ENCODE peak calls at places on chromosome 18, in four cellular contexts. E, R, A and G are unnamed samples. For H3K4me1 and H3K9me3, the result is how much of the 10 kb centered on the place peaks cover.

GRCh38 chr18:3397031-3397750 is 52.8 kb upstream of the TGIF1 start:
- DNase-seq in E (no peak), R (no peak), A (no peak), G (no peak)

GRCh38 chr18:36769611-36770314 is 59.0 kb downstream of the TPGS2 start:
- DNase-seq in E (peak), R (no peak), A (peak), G (no peak)

GRCh38 chr18:77108821-77109692 is 23.5 kb downstream of the MBP start:
- DNase-seq in E (no peak), R (no peak), A (no peak), G (no peak)

GRCh38 chr18:8929381-8929780 is 173.1 kb upstream of the NDUFV2 start:
- DNase-seq in E (no peak), R (no peak), A (no peak), G (no peak)

GRCh38 chr18:35478520-35479435 is 19.0 kb downstream of the INO80C start:
- DNase-seq in E (no peak), R (no peak), A (no peak), G (no peak)

GRCh38 chr18:50161806-50162205 is 33.1 kb downstream of the MYO5B start:
- DNase-seq in E (no peak), R (no peak), A (no peak), G (no peak)

GRCh38 chr18:7084080-7084765 is 33.4 kb downstream of the LAMA1 start:
- DNase-seq in E (no peak), R (no peak), A (no peak), G (no peak)

GRCh38 chr18:499351-500229 is 911 bp downstream of the COLEC12 start:
- DNase-seq in E (no peak), R (no peak), A (peak), G (no peak)

GRCh38 chr18:72542993-72543361 is 1.2 kb downstream of the CBLN2 start:
- DNase-seq in E (no peak), R (no peak), A (peak), G (no peak)

GRCh38 chr18:31247574-31248199 is 70.3 kb upstream of the DSG1 start:
- DNase-seq in E (no peak), R (no peak), A (no peak), G (no peak)

GRCh38 chr18:45860492-45860891 is 35.0 kb downstream of the SIGLEC15 start:
- DNase-seq in E (no peak), R (no peak), A (no peak), G (no peak)

GRCh38 chr18:53796042-53796729 is 428.3 kb downstream of the MBD2 start:
- DNase-seq in E (no peak), R (no peak), A (no peak), G (no peak)

GRCh38 chr18:77079088-77079487 is 53.5 kb downstream of the MBP start:
- DNase-seq in E (no peak), R (no peak), A (no peak), G (no peak)

GRCh38 chr18:79680891-79681339 is 1.3 kb downstream of the CTDP1 start:
- DNase-seq in E (no peak), R (no peak), A (no peak), G (no peak)

GRCh38 chr18:79678665-79679551 is 695 bp upstream of the CTDP1 start:
- DNase-seq in E (peak), R (peak), A (peak), G (peak)

GRCh38 chr18:79679552-79680099 is at the start of gene CTDP1:
- DNase-seq in E (peak), R (peak), A (peak), G (peak)

GRCh38 chr18:79681484-79682387 is 2.1 kb downstream of the CTDP1 start:
- DNase-seq in E (no peak), R (no peak), A (no peak), G (no peak)

GRCh38 chr18:79680100-79680879 is 687 bp downstream of the CTDP1 start:
- DNase-seq in E (peak), R (no peak), A (peak), G (peak)
- H3K4me1 ChIP-seq in E (half or more), R (under half), A (under half), G (under half)

DNA sequence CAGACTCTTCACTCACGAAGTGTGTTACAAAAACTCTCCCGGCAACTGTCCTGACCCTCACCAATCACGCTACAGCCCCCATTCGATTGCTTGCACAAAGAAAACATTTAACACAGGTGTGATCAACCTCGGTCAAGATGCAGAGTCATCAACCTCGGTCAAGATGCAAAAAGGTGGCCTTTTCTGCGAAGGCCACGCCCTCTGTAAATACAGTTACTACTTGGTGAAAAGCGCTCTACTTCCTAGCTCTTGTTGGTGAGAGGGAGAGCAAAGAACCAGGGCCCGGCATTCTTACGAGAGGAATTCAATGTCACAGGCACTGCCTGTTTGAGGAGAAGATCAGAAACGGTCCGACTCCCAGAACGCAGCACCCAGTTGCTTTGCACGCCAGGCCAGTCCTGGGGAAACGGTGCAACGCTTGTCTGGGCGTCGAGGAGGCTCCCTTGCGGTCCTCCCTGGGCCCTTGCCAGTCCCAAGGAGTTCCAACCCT is 2.0 kb downstream of the PIEZO2 start:
- DNase-seq in E (no peak), R (no peak), A (no peak), G (no peak)
- H3K4me3 ChIP-seq in E (no peak), R (peak), A (peak), G (no peak)

DNA sequence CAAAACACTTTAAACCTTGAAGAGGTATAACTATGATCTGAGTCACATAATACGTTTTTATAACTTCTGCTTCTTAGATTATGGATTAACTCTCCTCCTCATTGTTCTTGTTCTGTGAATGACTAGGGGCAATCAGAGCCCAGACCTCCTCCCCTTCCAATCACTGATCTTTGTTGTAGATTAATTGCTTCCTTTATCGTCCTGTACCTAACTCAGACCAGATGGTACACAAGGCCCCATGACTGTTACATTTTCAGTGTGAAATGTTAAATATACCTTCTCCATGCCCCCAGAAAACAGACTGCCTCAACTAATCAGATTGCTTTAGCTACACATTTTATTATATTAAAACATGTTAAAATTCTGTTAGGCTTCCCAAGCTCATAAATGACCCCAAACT is 211.7 kb downstream of the RNF152 start:
- DNase-seq in E (no peak), R (no peak), A (no peak), G (no peak)
- H3K9me3 ChIP-seq in E (under half), R (under half), A (under half), G (under half)

GRCh38 chr18:75250471-75250821 is 39.8 kb downstream of the TSHZ1 start:
- DNase-seq in E (peak), R (no peak), A (no peak), G (no peak)
- H3K4me1 ChIP-seq in E (half or more), R (under half), A (under half), G (under half)